ENCODE peak calls at places on chromosome 14, in eight cellular contexts. M is NCI-H1105; Y is K562; J is RPMI7951; V is activated CD4-positive, CD25-positive, alpha-beta regulatory T cell; Q is activated CD8-positive, alpha-beta T cell treated with anti-CD3 and anti-CD28 coated beads for 36 hours; I is T-helper 1 cell; W is T follicular helper cell. T is an unnamed sample.

GRCh38 chr14:50668852-50669194 is 717 bp upstream of the SAV1 start:
- DNase-seq in M (no peak), J (no peak), I (no peak), Q (no peak), V (no peak), Y (no peak), W (no peak), T (no peak)

GRCh38 chr14:49287004-49287403 is 299.2 kb downstream of the RPS29 start:
- DNase-seq in M (no peak), V (no peak), I (no peak), Q (no peak), W (no peak), Y (no peak), J (peak; percentile 44), T (no peak)

GRCh38 chr14:73634333-73634833 is 10.4 kb upstream of the DNAL1 start:
- DNase-seq in M (peak; percentile 13), Y (no peak), W (no peak), J (no peak), V (no peak), Q (no peak), I (no peak), T (no peak)

GRCh38 chr14:92473261-92473946 is 40.2 kb upstream of the RIN3 start:
- DNase-seq in V (no peak), Q (no peak), Y (no peak), I (no peak), J (peak; percentile 93), W (no peak), M (no peak), T (no peak)

GRCh38 chr14:52069617-52070431 is 965 bp upstream of the NID2 start:
- DNase-seq in W (no peak), I (no peak), Y (no peak), J (peak; percentile 73), V (no peak), M (no peak), Q (peak; percentile 36), T (peak; percentile 45)

GRCh38 chr14:37116933-37117844 is 55.2 kb downstream of the SLC25A21 start:
- DNase-seq in V (no peak), Y (peak; percentile 9), M (peak; percentile 3), I (no peak), Q (no peak), W (no peak), J (peak; percentile 35), T (no peak)

GRCh38 chr14:94355191-94355794 is 32.2 kb upstream of the SERPINA6 start:
- DNase-seq in Y (peak; percentile 4), W (no peak), I (no peak), J (peak; percentile 56), M (no peak), Q (peak; percentile 35), V (no peak), T (peak; percentile 65)

GRCh38 chr14:21521526-21521925 is 4.6 kb downstream of the SALL2 start:
- DNase-seq in Y (no peak), M (no peak), J (no peak), W (no peak), I (no peak), V (no peak), Q (no peak), T (no peak)

GRCh38 chr14:85439696-85440328 is 90.1 kb upstream of the FLRT2 start:
- DNase-seq in J (peak; percentile 28), Q (no peak), I (no peak), W (no peak), M (no peak), V (no peak), Y (no peak), T (no peak)

GRCh38 chr14:90750191-90750590 is 66.0 kb downstream of the TTC7B start:
- DNase-seq in W (no peak), I (no peak), V (no peak), J (no peak), M (no peak), Y (no peak), Q (no peak), T (no peak)

GRCh38 chr14:52251724-52252123 is 15.8 kb upstream of the PTGDR start:
- DNase-seq in W (no peak), J (no peak), V (no peak), I (no peak), Y (no peak), M (no peak), Q (no peak), T (no peak)

GRCh38 chr14:75454963-75455546 is 27.2 kb downstream of the JDP2 start:
- DNase-seq in Q (no peak), J (peak; percentile 61), I (no peak), V (no peak), W (no peak), M (no peak), Y (peak; percentile 22), T (no peak)

GRCh38 chr14:89455412-89455811 is 38.4 kb upstream of the FOXN3 start:
- DNase-seq in Y (peak; percentile 55), V (no peak), J (no peak), Q (no peak), W (no peak), M (no peak), I (no peak), T (no peak)

GRCh38 chr14:23055621-23056256 is 1.6 kb downstream of the CDH24 start:
- DNase-seq in M (no peak), J (peak; percentile 45), W (no peak), Y (no peak), V (no peak), I (no peak), Q (no peak), T (no peak)

GRCh38 chr14:76203086-76204001 is 51.6 kb downstream of the GPATCH2L start:
- DNase-seq in I (no peak), W (no peak), Q (peak; percentile 10), J (peak; percentile 87), Y (no peak), V (no peak), M (no peak), T (peak; percentile 16)

GRCh38 chr14:55579724-55580400 is at the start of gene KTN1:
- DNase-seq in J (peak; percentile 80), Q (peak; percentile 87), Y (peak; percentile 80), V (peak; percentile 63), I (peak; percentile 87), W (peak; percentile 79), M (peak; percentile 82), T (peak; percentile 92)

GRCh38 chr14:29584992-29585391 is 342.7 kb downstream of the PRKD1 start:
- DNase-seq in Y (no peak), Q (no peak), J (no peak), M (peak; percentile 88), I (no peak), V (no peak), W (no peak), T (no peak)

GRCh38 chr14:91883770-91884169 is 16.4 kb upstream of the TC2N start:
- DNase-seq in V (no peak), I (no peak), Y (no peak), J (no peak), M (no peak), Q (no peak), W (no peak), T (no peak)

GRCh38 chr14:75723716-75724115 is 62.7 kb downstream of the TTLL5 start:
- DNase-seq in I (no peak), Q (no peak), J (no peak), Y (no peak), M (no peak), W (no peak), V (no peak), T (no peak)

GRCh38 chr14:59090572-59090971 is 97.9 kb upstream of the DAAM1 start:
- DNase-seq in M (no peak), W (no peak), Q (no peak), J (no peak), Y (no peak), I (no peak), V (no peak), T (no peak)

GRCh38 chr14:34750670-34751069 is 36.3 kb upstream of the CFL2 start:
- DNase-seq in J (no peak), M (no peak), V (no peak), W (no peak), Q (no peak), I (no peak), Y (no peak), T (no peak)

GRCh38 chr14:99143126-99143525 is 128.9 kb downstream of the BCL11B start:
- DNase-seq in M (no peak), Q (no peak), I (no peak), V (no peak), Y (no peak), J (no peak), W (no peak), T (no peak)

GRCh38 chr14:90438841-90439240 is 42.0 kb downstream of the CALM1 start:
- DNase-seq in Y (no peak), W (no peak), J (no peak), M (no peak), V (no peak), I (no peak), Q (no peak), T (no peak)

GRCh38 chr14:100535287-100536131 is 51.7 kb downstream of the BEGAIN start:
- DNase-seq in I (no peak), Q (no peak), J (no peak), M (no peak), Y (no peak), V (no peak), W (no peak), T (peak; percentile 3)

GRCh38 chr14:71680733-71681387 is 251.4 kb upstream of the RGS6 start:
- DNase-seq in W (no peak), J (no peak), M (no peak), V (no peak), Y (no peak), I (no peak), Q (no peak), T (no peak)

T was measured in activated CD4-positive, alpha-beta T cell treated with anti-CD3 and anti-CD28 coated beads for 36 hours.